ENCODE peak calls at places on chromosomes 12 and 14, in eight cellular contexts. N is fibroblast of lung; V is RPMI7951; M is gastrocnemius medialis; Q is skeletal muscle cell; L is HFF-Myc; E is activated T-cell treated with anti-CD3 and anti-CD28 coated beads, Interleukin-2, amount 50 U/mL, for 4 hours; K is NCI-H2029. S is an unnamed sample.
A peak's percentile ranks its signal among the peaks of the same experiment; 100 is the strongest.

GRCh38 chr12:51368640-51369517 is 22.3 kb downstream of the GALNT6 start:
- DNase-seq in V (peak; percentile 85), M (no peak), N (peak; percentile 87), L (no peak), Q (no peak), E (peak; percentile 80), K (peak; percentile 56), S (peak; percentile 60)

GRCh38 chr14:102217399-102217798 is 77.7 kb downstream of the WDR20 start:
- DNase-seq in L (no peak), M (no peak), Q (no peak), E (no peak), V (no peak), K (no peak), N (no peak), S (no peak)

GRCh38 chr12:76757694-76758093 is 6.2 kb upstream of the ZDHHC17 start:
- DNase-seq in N (peak; percentile 50), M (no peak), V (peak; percentile 18), Q (no peak), K (no peak), L (no peak), E (no peak), S (no peak)

GRCh38 chr12:30599631-30600030 is 96.0 kb downstream of the IPO8 start:
- DNase-seq in M (no peak), K (peak; percentile 92), V (no peak), Q (peak; percentile 9), E (no peak), L (no peak), N (no peak), S (no peak)

GRCh38 chr12:46944104-46944503 is 118.3 kb upstream of the SLC38A4 start:
- DNase-seq in M (no peak), V (peak; percentile 75), E (no peak), Q (peak; percentile 47), K (no peak), N (peak; percentile 82), L (peak; percentile 67), S (no peak)

GRCh38 chr14:101221549-101222160 is 318.1 kb upstream of the RTL1 start:
- DNase-seq in M (no peak), K (no peak), L (no peak), N (no peak), Q (no peak), E (no peak), V (no peak), S (no peak)

GRCh38 chr14:91258021-91258618 is 13.6 kb upstream of the GPR68 start:
- DNase-seq in M (no peak), Q (peak; percentile 57), K (no peak), L (no peak), E (no peak), V (peak; percentile 82), N (peak; percentile 86), S (no peak)

GRCh38 chr12:47189753-47190152 is 110.0 kb upstream of the AMIGO2 start:
- DNase-seq in L (no peak), N (no peak), Q (no peak), K (no peak), V (no peak), E (no peak), M (no peak), S (no peak)

GRCh38 chr12:4580165-4580773 is 18.3 kb downstream of the DYRK4 start:
- DNase-seq in K (no peak), V (no peak), Q (no peak), N (no peak), L (no peak), M (no peak), E (no peak), S (no peak)

GRCh38 chr12:99911076-99911475 is 73.7 kb downstream of the ANKS1B start:
- DNase-seq in L (peak; percentile 27), K (no peak), Q (peak; percentile 23), M (peak; percentile 20), N (peak; percentile 95), E (no peak), V (peak; percentile 92), S (no peak)

GRCh38 chr12:86186449-86186848 is 69.7 kb downstream of the MGAT4C start:
- DNase-seq in E (no peak), V (no peak), L (no peak), Q (no peak), K (no peak), N (peak; percentile 3), M (no peak), S (no peak)

GRCh38 chr14:72883963-72884362 is 9.9 kb downstream of the DPF3 start:
- DNase-seq in E (no peak), K (no peak), V (no peak), Q (no peak), N (peak; percentile 45), M (no peak), L (no peak), S (no peak)

GRCh38 chr12:114626-115211 is 48.2 kb downstream of the IQSEC3 start:
- DNase-seq in N (no peak), M (no peak), Q (no peak), V (no peak), E (no peak), K (no peak), L (no peak), S (no peak)

GRCh38 chr12:57276935-57277563 is 26.1 kb upstream of the STAC3 start:
- DNase-seq in Q (no peak), L (no peak), E (no peak), M (no peak), K (no peak), N (peak; percentile 18), V (no peak), S (peak; percentile 57)

GRCh38 chr12:72586456-72586855 is 314.3 kb downstream of the TRHDE start:
- DNase-seq in E (no peak), V (no peak), M (no peak), N (no peak), L (no peak), Q (no peak), K (no peak), S (no peak)

GRCh38 chr14:63378444-63378843 is 59.7 kb upstream of the GPHB5 start:
- DNase-seq in V (no peak), E (no peak), Q (no peak), N (no peak), M (no peak), L (no peak), K (no peak), S (no peak)

GRCh38 chr14:32449640-32450039 is 120.5 kb downstream of the AKAP6 start:
- DNase-seq in V (no peak), L (no peak), M (no peak), K (no peak), N (no peak), Q (no peak), E (no peak), S (no peak)

GRCh38 chr14:61355892-61356325 is 34.5 kb downstream of the PRKCH start:
- DNase-seq in E (peak; percentile 55), V (peak; percentile 75), L (peak; percentile 5), N (peak; percentile 55), Q (peak; percentile 8), K (peak; percentile 97), M (peak; percentile 5), S (no peak)

GRCh38 chr12:119158004-119158776 is 20.5 kb upstream of the HSPB8 start:
- DNase-seq in K (no peak), L (no peak), V (no peak), M (peak; percentile 87), E (no peak), N (no peak), Q (no peak), S (no peak)

GRCh38 chr14:25308244-25308643 is 258.3 kb upstream of the STXBP6 start:
- DNase-seq in E (no peak), Q (no peak), L (no peak), V (no peak), K (no peak), M (no peak), N (no peak), S (no peak)

GRCh38 chr12:38138225-38139221 is 178.1 kb upstream of the ALG10B start:
- DNase-seq in M (peak; percentile 20), E (peak; percentile 60), L (peak; percentile 56), Q (peak; percentile 11), V (peak; percentile 70), K (peak; percentile 21), N (peak; percentile 33), S (peak; percentile 82)

GRCh38 chr14:99534333-99534732 is 53.1 kb downstream of the CCNK start:
- DNase-seq in E (no peak), N (no peak), L (no peak), V (no peak), K (no peak), M (no peak), Q (no peak), S (no peak)

GRCh38 chr14:23182372-23183014 is 967 bp downstream of the SLC7A8 start:
- DNase-seq in M (peak; percentile 59), Q (no peak), E (peak; percentile 33), N (no peak), K (peak; percentile 75), L (no peak), V (no peak), S (peak; percentile 76)

GRCh38 chr12:31877884-31878283 is 81.3 kb upstream of the RESF1 start:
- DNase-seq in V (no peak), M (no peak), E (no peak), L (no peak), N (no peak), Q (no peak), K (no peak), S (no peak)

GRCh38 chr14:67352055-67352454 is 7.5 kb downstream of the ATP6V1D start:
- DNase-seq in N (no peak), Q (no peak), M (no peak), V (no peak), L (no peak), E (no peak), K (no peak), S (no peak)

GRCh38 chr14:62308927-62309326 is 546.7 kb downstream of the SNAPC1 start:
- DNase-seq in L (no peak), N (peak; percentile 31), V (no peak), Q (no peak), K (no peak), M (no peak), E (no peak), S (no peak)

GRCh38 chr12:41365653-41366131 is 177.6 kb downstream of the PDZRN4 start:
- DNase-seq in K (peak; percentile 31), N (peak; percentile 8), E (no peak), V (no peak), L (no peak), M (no peak), Q (no peak), S (no peak)

GRCh38 chr12:47094804-47095203 is 15.0 kb upstream of the AMIGO2 start:
- DNase-seq in K (no peak), L (no peak), V (peak; percentile 75), Q (no peak), E (no peak), N (peak; percentile 78), M (no peak), S (no peak)

GRCh38 chr14:61542848-61543790 is 152.2 kb upstream of the HIF1A start:
- DNase-seq in E (no peak), V (no peak), M (no peak), L (no peak), N (no peak), Q (no peak), K (no peak), S (no peak)

GRCh38 chr14:106508216-106508615 is 981.8 kb downstream of the TMEM121 start:
- DNase-seq in E (no peak), V (no peak), L (no peak), N (no peak), M (no peak), Q (no peak), K (no peak), S (no peak)

GRCh38 chr12:75859868-75860267 is 171.7 kb downstream of the PHLDA1 start:
- DNase-seq in V (peak; percentile 77), Q (no peak), L (no peak), N (no peak), E (no peak), M (peak; percentile 2), K (no peak), S (no peak)

GRCh38 chr12:49131973-49132461 is 822 bp upstream of the TUBA1B start:
- DNase-seq in K (no peak), V (peak; percentile 54), Q (peak; percentile 56), N (peak; percentile 55), L (no peak), E (no peak), M (no peak), S (no peak)

GRCh38 chr12:48767047-48767446 is 21.8 kb downstream of the ADCY6 start:
- DNase-seq in L (no peak), M (no peak), N (no peak), K (no peak), Q (no peak), E (no peak), V (peak; percentile 36), S (no peak)

GRCh38 chr12:120367924-120368788 is 808 bp downstream of the MSI1 start:
- DNase-seq in M (no peak), E (no peak), N (peak; percentile 20), V (no peak), K (no peak), Q (no peak), L (no peak), S (no peak)